ENCODE peak calls at places on chromosomes 12 and 14, in four cellular contexts. N, J, F and D are unnamed samples.

GRCh38 chr14:47490766-47491165 is 184.6 kb downstream of the MDGA2 start:
- DNase-seq in F (no peak), N (no peak), J (no peak), D (no peak)

GRCh38 chr14:31090872-31091764 is 64.9 kb upstream of the STRN3 start:
- DNase-seq in J (peak), N (peak), F (peak), D (no peak)

GRCh38 chr12:66013224-66013623 is 117.3 kb downstream of the LLPH start:
- DNase-seq in N (no peak), F (no peak), J (no peak), D (no peak)

GRCh38 chr14:61570188-61570960 is 124.9 kb upstream of the HIF1A start:
- DNase-seq in J (no peak), F (no peak), N (no peak), D (no peak)

GRCh38 chr14:79318371-79318770 is 892.9 kb downstream of the DIO2 start:
- DNase-seq in N (no peak), F (no peak), J (no peak), D (no peak)

GRCh38 chr12:100987552-100988277 is 193.1 kb downstream of the ANO4 start:
- DNase-seq in F (peak), J (no peak), N (peak), D (peak)

GRCh38 chr12:106962291-106962690 is 6.6 kb downstream of the TMEM263 start:
- DNase-seq in J (no peak), N (no peak), F (no peak), D (no peak)

GRCh38 chr14:89617471-89618291 is 200.6 kb upstream of the FOXN3 start:
- DNase-seq in F (no peak), J (no peak), N (peak), D (no peak)

GRCh38 chr12:103956515-103957027 is 9.1 kb upstream of the TDG start:
- DNase-seq in N (no peak), F (no peak), J (peak), D (no peak)

GRCh38 chr14:69298131-69299071 is 38.4 kb downstream of the GALNT16 start:
- DNase-seq in F (no peak), J (no peak), N (no peak), D (no peak)

GRCh38 chr12:95074766-95075165 is 1.3 kb upstream of the NR2C1 start:
- DNase-seq in F (no peak), N (no peak), J (no peak), D (no peak)

GRCh38 chr14:27315477-27315876 is 717.6 kb upstream of the NOVA1 start:
- DNase-seq in F (no peak), N (no peak), J (no peak), D (no peak)

GRCh38 chr14:103878180-103878579 is 30.8 kb upstream of the PPP1R13B start:
- DNase-seq in F (no peak), J (no peak), N (no peak), D (no peak)

GRCh38 chr14:23984891-23985607 is 3.7 kb upstream of the DHRS4L2 start:
- DNase-seq in J (no peak), N (peak), F (peak), D (peak)

GRCh38 chr12:25495336-25496097 is 57.6 kb downstream of the LMNTD1 start:
- DNase-seq in J (no peak), N (peak), F (peak), D (peak)

GRCh38 chr12:4978737-4979136 is 64.9 kb upstream of the KCNA5 start:
- DNase-seq in J (no peak), F (no peak), N (no peak), D (no peak)

GRCh38 chr14:60266021-60266937 is 17.3 kb downstream of the PPM1A start:
- DNase-seq in N (peak), J (no peak), F (no peak), D (no peak)

GRCh38 chr12:59149995-59150642 is 229.8 kb upstream of the LRIG3 start:
- DNase-seq in J (no peak), N (peak), F (peak), D (peak)

GRCh38 chr14:77682158-77682553 is 25.7 kb downstream of the ALKBH1 start:
- DNase-seq in F (no peak), N (peak), J (no peak), D (no peak)

GRCh38 chr12:128810182-128811127 is 13.3 kb downstream of the SLC15A4 start:
- DNase-seq in N (no peak), J (no peak), F (no peak), D (no peak)

GRCh38 chr12:119115296-119115905 is 63.3 kb upstream of the HSPB8 start:
- DNase-seq in F (peak), J (no peak), N (peak), D (no peak)

GRCh38 chr14:102058146-102058545 is 28.7 kb downstream of the HSP90AA1 start:
- DNase-seq in J (no peak), N (no peak), F (no peak), D (no peak)

GRCh38 chr14:32648434-32648833 is 290.2 kb upstream of the NPAS3 start:
- DNase-seq in J (no peak), N (peak), F (peak), D (peak)

GRCh38 chr12:24909667-24910066 is 39.2 kb downstream of the BCAT1 start:
- DNase-seq in N (peak), J (no peak), F (peak), D (peak)

GRCh38 chr14:95685978-95686922 is at the start of gene TCL1B:
- DNase-seq in J (no peak), N (no peak), F (no peak), D (no peak)

GRCh38 chr14:95679995-95680735 is 6.1 kb upstream of the TCL1B start:
- DNase-seq in F (peak), N (no peak), J (no peak), D (no peak)

GRCh38 chr14:95686935-95687334 is 709 bp downstream of the TCL1B start:
- DNase-seq in N (no peak), F (no peak), J (no peak), D (no peak)

GRCh38 chr14:95681153-95681552 is 5.1 kb upstream of the TCL1B start:
- DNase-seq in J (no peak), N (no peak), F (no peak), D (no peak)

GRCh38 chr14:95683793-95684192 is 2.4 kb upstream of the TCL1B start:
- DNase-seq in F (peak), N (peak), J (no peak), D (no peak)
- TF ChIP-seq CTCF in F (peak), N (no peak), J (no peak), D (peak)

GRCh38 chr14:92651106-92651792 is 97.2 kb downstream of the LGMN start:
- DNase-seq in J (no peak), F (no peak), N (no peak), D (no peak)
- H3K4me3 ChIP-seq in J (peak), F (no peak), N (no peak), D (no peak)

DNA sequence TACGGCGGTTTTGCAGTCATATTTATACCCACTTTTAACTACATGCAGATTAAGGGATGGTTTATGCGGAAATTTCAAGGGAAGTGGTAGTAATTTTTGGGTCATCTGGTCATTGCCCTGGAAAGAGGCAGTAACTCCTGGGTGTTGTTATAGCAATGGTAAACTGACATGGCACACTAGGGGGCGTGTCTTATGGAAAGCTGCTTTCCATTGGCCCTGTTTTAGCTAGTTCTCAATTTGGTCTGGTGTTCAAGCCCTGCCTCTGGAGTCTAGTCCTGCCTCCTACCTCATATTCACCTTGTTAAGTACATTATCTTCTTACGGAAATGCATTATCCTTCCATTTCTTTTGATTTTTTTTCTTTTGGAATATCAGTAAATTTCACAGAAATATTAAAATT is 1.7 kb upstream of the IAPP start:
- DNase-seq in J (no peak), F (peak), N (no peak), D (no peak)
- TF ChIP-seq CTCF in J (no peak), F (no peak), N (no peak), D (no peak)

GRCh38 chr14:71698027-71698426 is 234.2 kb upstream of the RGS6 start:
- DNase-seq in J (no peak), F (no peak), N (no peak), D (no peak)
- H3K4me3 ChIP-seq in J (no peak), F (no peak), N (no peak), D (no peak)

GRCh38 chr14:22864979-22865378 is 6.6 kb upstream of the LRP10 start:
- DNase-seq in J (no peak), N (no peak), F (no peak), D (no peak)

GRCh38 chr14:22870811-22871199 is 735 bp upstream of the LRP10 start:
- DNase-seq in N (no peak), J (no peak), F (no peak), D (no peak)

GRCh38 chr14:22866874-22867273 is 4.7 kb upstream of the LRP10 start:
- DNase-seq in J (no peak), F (no peak), N (no peak), D (no peak)

GRCh38 chr14:22861651-22862050 is 9.9 kb upstream of the LRP10 start:
- DNase-seq in F (no peak), J (no peak), N (no peak), D (no peak)

DNA sequence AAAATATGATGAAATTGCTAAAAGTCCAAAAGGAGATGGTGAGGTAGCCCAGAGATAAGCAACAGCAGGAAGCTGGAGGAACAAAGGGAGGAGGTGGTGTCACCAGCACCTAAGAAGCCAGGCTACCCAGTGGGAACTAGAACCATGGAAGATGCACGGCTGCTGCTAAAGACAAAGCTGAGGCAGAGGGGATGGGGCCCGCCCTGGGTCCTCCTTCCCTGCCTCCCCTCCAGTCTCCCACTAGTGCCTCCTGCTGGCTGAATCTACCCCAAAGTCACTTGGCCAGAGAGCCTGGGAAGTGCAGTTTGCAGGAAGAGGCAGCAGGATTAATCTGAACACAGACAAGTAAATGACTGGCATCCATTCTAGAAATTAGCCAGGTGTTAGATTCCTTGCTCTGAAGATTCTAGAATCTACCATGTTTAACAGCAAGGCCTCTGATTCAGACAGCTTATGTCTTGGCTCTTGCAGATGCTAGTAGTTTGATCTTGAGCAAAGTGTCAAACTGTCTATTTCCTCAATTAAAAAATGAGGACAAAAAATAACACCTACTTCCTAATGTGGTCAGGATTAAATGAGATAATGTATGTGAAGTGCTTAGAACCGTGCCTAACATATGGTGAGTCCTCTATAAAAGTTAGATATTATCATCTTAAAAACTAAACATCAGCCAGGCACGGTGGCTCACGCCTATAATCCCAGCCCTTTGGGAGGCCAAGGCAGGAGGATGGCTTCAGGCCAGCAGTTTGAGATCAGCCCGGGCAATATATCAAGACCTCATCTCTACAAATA is 5.9 kb upstream of the LRP10 start:
- DNase-seq in J (no peak), F (no peak), N (no peak), D (no peak)
- TF ChIP-seq CTCF in J (no peak), F (no peak), N (peak), D (peak)

DNA sequence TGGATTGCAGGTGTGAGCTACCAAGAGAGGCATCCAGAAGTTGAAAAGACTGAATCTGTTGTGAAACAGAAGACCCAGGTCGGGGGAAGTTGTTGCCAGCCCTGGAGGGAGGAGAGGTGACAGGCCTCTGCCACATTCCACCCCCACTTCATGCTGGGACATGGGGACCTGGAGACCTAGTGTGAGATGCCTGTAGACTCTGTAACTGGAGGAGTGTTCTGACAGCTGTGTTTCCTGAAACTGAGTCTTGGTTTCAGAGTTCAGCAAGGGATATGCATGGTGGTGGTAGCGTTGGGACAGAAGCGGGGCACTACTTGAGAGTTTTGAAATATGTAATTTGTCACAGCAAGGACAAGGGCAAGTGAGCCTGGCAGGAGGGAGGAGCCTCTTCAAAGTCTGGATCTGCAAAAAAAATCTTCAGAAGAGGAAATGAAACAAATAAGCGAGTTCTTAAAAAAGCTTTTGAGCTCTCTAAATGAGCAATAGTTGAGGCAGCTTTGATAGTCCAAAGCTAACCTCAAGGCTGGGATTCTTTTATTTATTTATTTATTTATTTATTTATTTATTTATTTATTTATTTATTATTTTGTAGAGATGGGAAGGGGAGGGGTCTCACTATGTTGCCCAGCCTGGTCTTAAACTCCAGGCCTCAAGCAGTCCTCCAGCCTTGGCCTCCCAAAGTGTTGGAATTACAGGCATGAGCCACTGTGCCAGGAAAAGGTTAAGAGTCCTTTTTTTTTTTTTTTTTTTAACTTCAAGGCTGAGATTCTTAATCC is 58.9 kb upstream of the EEA1 start:
- DNase-seq in J (no peak), F (no peak), N (no peak), D (no peak)
- H3K4me3 ChIP-seq in J (no peak), F (no peak), N (no peak), D (no peak)

DNA sequence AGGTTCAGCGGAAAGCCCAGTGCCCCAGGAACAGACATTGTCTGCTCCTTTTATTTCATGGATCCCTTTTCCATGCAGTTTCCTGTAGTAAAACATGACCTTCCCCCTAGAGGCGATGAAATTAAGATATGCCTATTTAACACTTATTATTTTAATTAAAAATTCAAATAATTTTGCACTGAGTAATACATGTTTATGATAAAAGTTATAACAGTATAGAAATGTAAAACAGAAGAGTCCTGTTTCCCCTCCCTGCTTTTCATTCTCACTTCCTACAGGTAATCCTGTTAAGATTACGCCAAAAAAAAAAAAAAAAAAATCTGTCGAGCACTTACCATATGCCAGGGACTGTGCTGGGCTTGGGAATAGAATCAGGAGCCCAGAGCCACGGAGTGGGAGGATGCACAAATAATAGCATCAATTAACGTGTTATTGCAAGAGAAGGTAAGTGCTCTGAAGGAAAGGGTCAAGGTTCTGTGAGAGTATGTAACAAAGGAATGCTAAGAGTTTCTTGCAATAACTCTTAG is 830 bp upstream of the LPCAT3 start:
- DNase-seq in J (no peak), F (no peak), N (no peak), D (no peak)
- TF ChIP-seq CTCF in J (no peak), F (no peak), N (no peak), D (no peak)

GRCh38 chr12:27161458-27162228 is 79.3 kb upstream of the C12orf71 start:
- DNase-seq in N (peak), J (no peak), F (peak), D (no peak)
- H3K4me3 ChIP-seq in N (no peak), J (no peak), F (no peak), D (no peak)